ENCODE peak calls at places on chromosome 15, in eight cellular contexts. V is activated CD4-positive, CD25-positive, alpha-beta regulatory T cell; A is HTR-8/SVneo; H is nucleus accumbens; T is A172; D is Calu3; F is CD8-positive, alpha-beta T cell; G is germinal center. K is an unnamed sample.
A peak's percentile ranks its signal among the peaks of the same experiment; 100 is the strongest.

GRCh38 chr15:70447927-70448698 is 315.2 kb downstream of the UACA start:
- DNase-seq in V (peak; percentile 28), T (no peak), D (no peak), G (no peak), F (peak; percentile 54), H (peak; percentile 10), A (no peak), K (peak; percentile 11)

GRCh38 chr15:44381223-44381622 is 46.2 kb upstream of the CTDSPL2 start:
- DNase-seq in V (no peak), T (no peak), A (no peak), F (no peak), H (no peak), G (no peak), D (no peak), K (no peak)

GRCh38 chr15:56719774-56720555 is 13.3 kb downstream of the ZNF280D start:
- DNase-seq in G (no peak), A (no peak), H (no peak), D (no peak), T (peak; percentile 56), V (no peak), F (no peak), K (no peak)

GRCh38 chr15:71296032-71296686 is 180.9 kb downstream of the THSD4 start:
- DNase-seq in H (no peak), F (no peak), A (peak; percentile 38), D (peak; percentile 24), T (peak; percentile 60), G (no peak), V (no peak), K (no peak)

GRCh38 chr15:60093273-60094067 is 89.4 kb downstream of the FOXB1 start:
- DNase-seq in F (no peak), V (no peak), A (no peak), D (no peak), G (no peak), H (no peak), T (peak; percentile 35), K (no peak)

GRCh38 chr15:58549013-58549779 is 117.4 kb downstream of the LIPC start:
- DNase-seq in D (no peak), H (no peak), F (no peak), G (no peak), V (no peak), T (no peak), A (no peak), K (no peak)

GRCh38 chr15:64893481-64894394 is 18.0 kb upstream of the ANKDD1A start:
- DNase-seq in F (peak; percentile 96), A (peak; percentile 91), H (peak; percentile 76), V (peak; percentile 89), T (peak; percentile 95), G (peak; percentile 90), D (peak; percentile 62), K (peak; percentile 80)

GRCh38 chr15:68582236-68582635 is 3.4 kb downstream of the CORO2B start:
- DNase-seq in A (no peak), H (no peak), V (no peak), D (no peak), T (no peak), G (no peak), F (no peak), K (no peak)

GRCh38 chr15:74906193-74906449 is 530 bp downstream of the FAM219B start:
- DNase-seq in T (peak; percentile 10), D (no peak), F (peak; percentile 37), V (no peak), H (peak; percentile 57), A (no peak), G (no peak), K (no peak)